ENCODE peak calls at places on chromosomes 16 and 17, in ten cellular contexts. I is fibroblast of lung; D is heart left ventricle; B is tibial artery; K is testis; Z is ovary; V is upper lobe of right lung; C is CD8-positive, alpha-beta T cell; H is lung; R is heart right ventricle. O is an unnamed sample. For H3K4me1, the result is how much of the 10 kb centered on the place peaks cover.

GRCh38 chr16:75250809-75251279 is 580 bp downstream of the BCAR1 start:
- DNase-seq in I (no peak), D (no peak), B (peak), K (no peak), Z (peak), V (peak), C (no peak), H (no peak), R (no peak), O (peak)

GRCh38 chr16:30961384-30961783 is 3.8 kb downstream of the SETD1A start:
- DNase-seq in I (no peak), D (no peak), B (no peak), K (no peak), Z (no peak), V (no peak), C (no peak), H (no peak), R (no peak), O (no peak)

GRCh38 chr17:76617838-76618237 is 25.7 kb downstream of the ST6GALNAC1 start:
- DNase-seq in I (no peak), D (no peak), B (no peak), K (no peak), Z (no peak), V (no peak), C (no peak), H (no peak), R (no peak), O (no peak)

GRCh38 chr17:61794242-61794641 is 69.1 kb downstream of the BRIP1 start:
- DNase-seq in I (no peak), D (no peak), B (no peak), K (no peak), Z (no peak), V (no peak), C (no peak), H (no peak), R (no peak), O (no peak)

GRCh38 chr16:53510704-53511070 is 7.7 kb upstream of the AKTIP start:
- DNase-seq in I (no peak), D (no peak), B (no peak), K (no peak), Z (no peak), V (no peak), C (no peak), H (no peak), R (no peak), O (no peak)

GRCh38 chr16:28130099-28131088 is 66.9 kb upstream of the GSG1L start:
- DNase-seq in I (peak), D (no peak), B (no peak), K (no peak), Z (no peak), V (no peak), C (no peak), H (no peak), R (no peak), O (no peak)

GRCh38 chr17:75307957-75308731 is 18.9 kb upstream of the SLC25A19 start:
- DNase-seq in I (no peak), D (no peak), B (no peak), K (no peak), Z (no peak), V (no peak), C (no peak), H (no peak), R (no peak), O (no peak)

GRCh38 chr16:79653337-79654000 is 52.9 kb upstream of the MAF start:
- DNase-seq in I (peak), D (peak), B (peak), K (peak), Z (peak), V (no peak), C (no peak), H (peak), R (peak), O (no peak)

GRCh38 chr17:73545109-73545508 is 99.1 kb downstream of the SDK2 start:
- DNase-seq in I (no peak), D (no peak), B (no peak), K (no peak), Z (no peak), V (no peak), C (no peak), H (no peak), R (no peak), O (no peak)

GRCh38 chr17:17391575-17392370 is 85.0 kb upstream of the MED9 start:
- DNase-seq in I (peak), D (no peak), B (no peak), K (peak), Z (no peak), V (no peak), C (peak), H (no peak), R (no peak), O (no peak)

GRCh38 chr16:51719376-51719775 is 568.3 kb upstream of the SALL1 start:
- DNase-seq in I (no peak), D (no peak), B (no peak), K (no peak), Z (no peak), V (no peak), C (no peak), H (no peak), R (no peak), O (no peak)

GRCh38 chr16:58481931-58482330 is 18.0 kb upstream of the NDRG4 start:
- DNase-seq in I (peak), D (no peak), B (no peak), K (no peak), Z (no peak), V (no peak), C (no peak), H (no peak), R (no peak), O (no peak)

GRCh38 chr16:2242598-2242997 is 6.4 kb downstream of the DNASE1L2 start:
- DNase-seq in I (no peak), D (no peak), B (no peak), K (no peak), Z (no peak), V (no peak), C (no peak), H (no peak), R (no peak), O (no peak)

GRCh38 chr17:41650794-41651624 is 26.6 kb upstream of the KRT17 start:
- DNase-seq in I (no peak), D (no peak), B (no peak), K (no peak), Z (no peak), V (peak), C (no peak), H (no peak), R (no peak), O (no peak)

GRCh38 chr16:84546669-84547538 is 42.4 kb upstream of the MEAK7 start:
- DNase-seq in I (no peak), D (no peak), B (no peak), K (no peak), Z (no peak), V (no peak), C (no peak), H (no peak), R (no peak), O (no peak)

GRCh38 chr17:29005936-29006438 is at the start of gene SEZ6:
- DNase-seq in I (peak), D (peak), B (peak), K (peak), Z (peak), V (peak), C (peak), H (peak), R (peak), O (peak)

GRCh38 chr17:76659928-76660614 is 16.5 kb upstream of the ST6GALNAC1 start:
- DNase-seq in I (no peak), D (no peak), B (no peak), K (no peak), Z (no peak), V (no peak), C (peak), H (no peak), R (no peak), O (no peak)

GRCh38 chr17:82103588-82104451 is 5.8 kb upstream of the FASN start:
- DNase-seq in I (no peak), D (no peak), B (peak), K (peak), Z (peak), V (peak), C (no peak), H (peak), R (no peak), O (peak)

GRCh38 chr17:33142703-33143299 is 150.3 kb downstream of the ASIC2 start:
- DNase-seq in I (peak), D (no peak), B (no peak), K (peak), Z (no peak), V (no peak), C (peak), H (no peak), R (peak), O (no peak)

GRCh38 chr17:49566668-49567071 is 9.0 kb upstream of the NXPH3 start:
- DNase-seq in I (no peak), D (no peak), B (no peak), K (peak), Z (no peak), V (peak), C (no peak), H (no peak), R (no peak), O (no peak)

GRCh38 chr17:71585540-71585939 is 535.3 kb upstream of the SOX9 start:
- DNase-seq in I (no peak), D (no peak), B (no peak), K (no peak), Z (no peak), V (no peak), C (no peak), H (no peak), R (no peak), O (no peak)

GRCh38 chr17:76360461-76360860 is 6.7 kb upstream of the PRPSAP1 start:
- DNase-seq in I (no peak), D (no peak), B (no peak), K (no peak), Z (no peak), V (no peak), C (no peak), H (no peak), R (no peak), O (no peak)

GRCh38 chr17:82932146-82933005 is 92.6 kb upstream of the ZNF750 start:
- DNase-seq in I (peak), D (peak), B (peak), K (no peak), Z (peak), V (peak), C (no peak), H (no peak), R (no peak), O (no peak)

GRCh38 chr17:44602390-44602789 is 45.1 kb downstream of the FZD2 start:
- DNase-seq in I (no peak), D (no peak), B (no peak), K (no peak), Z (no peak), V (no peak), C (no peak), H (no peak), R (no peak), O (no peak)

GRCh38 chr17:44444735-44445105 is 55.3 kb upstream of the ITGA2B start:
- DNase-seq in I (peak), D (no peak), B (no peak), K (no peak), Z (no peak), V (no peak), C (no peak), H (no peak), R (no peak), O (no peak)

GRCh38 chr16:56211471-56211944 is 20.2 kb downstream of the GNAO1 start:
- DNase-seq in I (no peak), D (no peak), B (no peak), K (no peak), Z (no peak), V (no peak), C (no peak), H (no peak), R (no peak), O (no peak)

GRCh38 chr17:65055708-65056638 is 567 bp downstream of the GNA13 start:
- DNase-seq in I (peak), D (peak), B (peak), K (peak), Z (peak), V (peak), C (peak), H (peak), R (peak), O (peak)

GRCh38 chr16:86072328-86073102 is 173.6 kb downstream of the IRF8 start:
- DNase-seq in I (peak), D (peak), B (no peak), K (peak), Z (peak), V (no peak), C (peak), H (peak), R (peak), O (no peak)

GRCh38 chr17:76986318-76986717 is 118.1 kb downstream of the MGAT5B start:
- DNase-seq in I (no peak), D (no peak), B (no peak), K (no peak), Z (no peak), V (no peak), C (no peak), H (no peak), R (no peak), O (no peak)

GRCh38 chr17:64259922-64260321 is 3.1 kb downstream of the TEX2 start:
- DNase-seq in I (peak), D (no peak), B (no peak), K (no peak), Z (no peak), V (no peak), C (no peak), H (no peak), R (no peak), O (no peak)

GRCh38 chr16:49936791-49937190 is 80.9 kb upstream of the ZNF423 start:
- DNase-seq in I (no peak), D (no peak), B (no peak), K (no peak), Z (no peak), V (no peak), C (no peak), H (no peak), R (no peak), O (no peak)

GRCh38 chr16:67930678-67931211 is 917 bp downstream of the CTRL start:
- DNase-seq in I (no peak), D (no peak), B (no peak), K (no peak), Z (no peak), V (no peak), C (no peak), H (no peak), R (no peak), O (peak)

GRCh38 chr17:76951375-76951905 is 83.2 kb downstream of the MGAT5B start:
- DNase-seq in I (no peak), D (no peak), B (no peak), K (no peak), Z (no peak), V (no peak), C (no peak), H (no peak), R (no peak), O (no peak)

GRCh38 chr17:7835818-7836595 is 2.0 kb downstream of the KDM6B start:
- DNase-seq in I (peak), D (peak), B (peak), K (no peak), Z (peak), V (peak), C (no peak), H (no peak), R (peak), O (peak)

DNA sequence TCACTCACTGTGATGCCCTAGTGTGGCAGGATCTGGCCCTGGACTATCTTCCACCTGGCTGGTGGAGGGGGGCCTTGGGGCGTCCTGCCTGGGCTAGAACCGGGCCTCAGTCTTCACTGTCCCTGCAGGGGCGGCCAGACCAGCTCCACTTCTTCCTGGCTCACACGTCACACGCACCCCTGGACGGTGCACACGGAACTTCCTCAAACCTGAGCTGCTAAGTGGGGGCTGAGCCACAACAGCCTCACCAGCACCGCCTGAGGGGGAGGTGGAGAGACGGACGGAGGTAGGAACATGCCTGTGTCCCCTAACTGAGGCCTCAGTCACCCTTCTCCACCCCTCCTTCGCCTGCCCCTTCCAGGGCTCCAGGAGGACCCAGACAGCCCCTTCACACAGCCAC is 36.6 kb downstream of the TIMM22 start:
- DNase-seq in I (no peak), D (no peak), B (no peak), K (no peak), Z (no peak), V (no peak), C (no peak), H (no peak), R (no peak), O (no peak)
- TF ChIP-seq CTCF in I (no peak), D (no peak), B (no peak), K (no peak), Z (no peak), V (no peak), C (no peak), H (no peak), R (no peak), O (no peak)

GRCh38 chr16:88630433-88630832 is 7.9 kb upstream of the IL17C start:
- DNase-seq in I (no peak), D (no peak), B (no peak), K (no peak), Z (no peak), V (no peak), C (no peak), H (no peak), R (no peak), O (no peak)
- H3K4me1 ChIP-seq in I (under half), D (under half), B (under half), K (under half), Z (under half), V (under half), C (under half), H (under half), R (under half), O (under half)

DNA sequence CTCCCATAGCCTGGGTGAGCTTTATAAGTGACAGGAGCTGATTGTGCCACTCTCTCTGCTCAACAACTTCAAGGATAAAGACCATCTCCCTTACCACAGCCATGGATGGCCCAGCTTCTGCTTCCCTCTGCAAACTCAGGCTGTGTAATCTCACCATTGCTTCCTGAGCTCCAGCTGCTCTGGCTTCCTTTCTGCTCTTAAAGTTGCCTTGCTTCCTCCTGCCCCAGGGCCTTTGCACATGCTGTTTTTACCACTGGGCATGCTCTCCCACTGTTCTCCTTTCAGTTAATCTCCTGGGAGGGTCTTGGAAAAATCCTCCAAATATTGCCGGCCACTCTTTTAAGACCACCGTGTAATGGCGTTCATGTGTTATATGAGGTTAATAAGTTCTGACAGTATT is 265.1 kb upstream of the C16orf82 start:
- DNase-seq in I (no peak), D (no peak), B (no peak), K (no peak), Z (no peak), V (no peak), C (no peak), H (no peak), R (no peak), O (no peak)
- TF ChIP-seq CTCF in I (no peak), D (no peak), B (no peak), K (no peak), Z (no peak), V (no peak), C (no peak), H (no peak), R (no peak), O (no peak)

GRCh38 chr16:3808308-3809063 is 72.0 kb downstream of the CREBBP start:
- DNase-seq in I (no peak), D (no peak), B (peak), K (no peak), Z (no peak), V (peak), C (no peak), H (no peak), R (no peak), O (no peak)
- H3K4me1 ChIP-seq in I (under half), D (half or more), B (half or more), K (under half), Z (under half), V (under half), C (half or more), H (under half), R (half or more), O (half or more)

DNA sequence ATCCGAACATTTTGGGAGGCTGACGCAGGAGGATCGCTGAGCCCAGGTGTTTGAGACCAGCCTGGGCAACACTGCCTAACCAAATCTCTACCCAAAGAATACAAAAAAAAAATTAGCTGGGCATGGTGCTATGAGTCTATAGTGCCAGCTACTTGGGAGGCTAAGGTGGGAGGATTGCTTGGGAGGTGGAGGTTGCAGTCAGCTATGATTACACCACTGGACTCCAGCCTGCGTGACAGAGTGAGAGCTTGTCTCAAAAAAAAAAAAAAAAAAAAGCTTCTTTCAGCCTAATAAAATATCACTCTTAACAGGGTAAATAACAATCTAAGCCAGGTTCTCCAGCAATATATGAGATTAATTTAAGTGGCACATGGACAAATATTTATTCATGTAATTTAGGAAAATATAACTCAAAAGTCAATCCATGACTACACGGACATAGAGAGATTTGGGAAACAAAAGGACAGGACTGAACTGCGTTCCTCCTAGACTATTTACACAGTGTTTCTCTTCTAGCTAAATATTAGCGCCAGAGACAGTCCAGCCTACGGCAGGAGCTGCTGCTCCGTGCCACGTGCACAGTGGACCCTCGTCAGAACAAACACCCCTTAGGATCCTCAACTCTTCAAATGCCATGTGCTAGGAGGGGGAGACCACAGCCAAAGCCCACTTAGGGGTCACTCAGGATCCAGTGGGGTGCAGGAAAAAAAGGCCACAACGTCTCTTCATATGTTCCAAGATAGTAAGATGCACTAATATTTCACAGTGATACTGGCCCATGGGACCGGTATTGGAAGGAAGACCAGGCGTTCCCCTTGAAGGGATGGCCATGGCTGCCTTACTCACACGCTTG is 8.7 kb downstream of the USP36 start:
- DNase-seq in I (no peak), D (no peak), B (no peak), K (no peak), Z (peak), V (no peak), C (no peak), H (no peak), R (no peak), O (no peak)
- TF ChIP-seq CTCF in I (no peak), D (no peak), B (no peak), K (no peak), Z (no peak), V (no peak), C (no peak), H (no peak), R (no peak), O (no peak)